ENCODE peak calls at places on chromosomes 1 and 21, in four cellular contexts. One of them, this sample, is unnamed.

GRCh38 chr1:86765073-86765472 is 60.7 kb downstream of the SH3GLB1 start:
- DNase-seq in HFFc6: no peak
- DNase-seq in left ventricle myocardium inferior: no peak
- DNase-seq in NCI-H2107: no peak
- DNase-seq in this sample: no peak

GRCh38 chr1:143720087-143721023 is 251.4 kb downstream of the FAM72C start:
- DNase-seq in HFFc6: no peak
- DNase-seq in left ventricle myocardium inferior: no peak
- DNase-seq in NCI-H2107: no peak
- DNase-seq in this sample: no peak

GRCh38 chr1:229485318-229485717 is 22.8 kb downstream of the NUP133 start:
- DNase-seq in NCI-H2107: no peak
- DNase-seq in left ventricle myocardium inferior: no peak
- DNase-seq in HFFc6: no peak
- DNase-seq in this sample: no peak

GRCh38 chr21:35222541-35222941 is 173.4 kb upstream of the RUNX1 start:
- DNase-seq in HFFc6: no peak
- DNase-seq in NCI-H2107: no peak
- DNase-seq in left ventricle myocardium inferior: no peak
- DNase-seq in this sample: no peak

GRCh38 chr1:67126111-67126746 is 8.5 kb downstream of the C1orf141 start:
- DNase-seq in left ventricle myocardium inferior: no peak
- DNase-seq in NCI-H2107: no peak
- DNase-seq in HFFc6: no peak
- DNase-seq in this sample: no peak

GRCh38 chr1:44700573-44700972 is 26.1 kb downstream of the ARMH1 start:
- DNase-seq in left ventricle myocardium inferior: no peak
- DNase-seq in NCI-H2107: no peak
- DNase-seq in HFFc6: no peak
- DNase-seq in this sample: no peak

GRCh38 chr1:110086959-110087358 is 16.5 kb upstream of the ALX3 start:
- DNase-seq in HFFc6: peak
- DNase-seq in NCI-H2107: no peak
- DNase-seq in left ventricle myocardium inferior: no peak
- DNase-seq in this sample: no peak

GRCh38 chr1:235088440-235088839 is 40.2 kb downstream of the TOMM20 start:
- DNase-seq in HFFc6: no peak
- DNase-seq in NCI-H2107: no peak
- DNase-seq in left ventricle myocardium inferior: no peak
- DNase-seq in this sample: no peak

GRCh38 chr1:60842294-60842693 is 240.1 kb upstream of the NFIA start:
- DNase-seq in left ventricle myocardium inferior: no peak
- DNase-seq in NCI-H2107: no peak
- DNase-seq in HFFc6: no peak
- DNase-seq in this sample: no peak

GRCh38 chr21:32135401-32136363 is 143.2 kb downstream of the MIS18A start:
- DNase-seq in left ventricle myocardium inferior: no peak
- DNase-seq in HFFc6: no peak
- DNase-seq in NCI-H2107: no peak
- DNase-seq in this sample: no peak

GRCh38 chr1:168686666-168687065 is 42.3 kb downstream of the DPT start:
- DNase-seq in HFFc6: no peak
- DNase-seq in left ventricle myocardium inferior: no peak
- DNase-seq in NCI-H2107: no peak
- DNase-seq in this sample: no peak

GRCh38 chr1:234986750-234987414 is 141.8 kb downstream of the TOMM20 start:
- DNase-seq in left ventricle myocardium inferior: no peak
- DNase-seq in NCI-H2107: no peak
- DNase-seq in HFFc6: no peak
- DNase-seq in this sample: no peak

GRCh38 chr1:208652300-208653160 is 408.3 kb upstream of the PLXNA2 start:
- DNase-seq in HFFc6: peak
- DNase-seq in NCI-H2107: peak
- DNase-seq in left ventricle myocardium inferior: peak
- DNase-seq in this sample: peak

This sample was measured in NCI-H2081 treated with DMSO at 0.1 percent for 48 hours.